ENCODE peak calls at places on chromosomes 7 and 10, in seven cellular contexts. T is CD4-positive, CD25-positive, alpha-beta regulatory T cell; U is heart right ventricle; R is lung; H is left lung; P is heart left ventricle; Z is A549. D is an unnamed sample.

GRCh38 chr7:69076566-69076965 is 521.7 kb upstream of the AUTS2 start:
- ATAC-seq in T (no peak), U (no peak), R (no peak), H (no peak), P (no peak), Z (no peak), D (no peak)

GRCh38 chr10:12160664-12161063 is 31.2 kb downstream of the SEC61A2 start:
- ATAC-seq in T (no peak), U (no peak), R (no peak), H (no peak), P (no peak), Z (no peak), D (no peak)

GRCh38 chr10:43427166-43427825 is 9.6 kb upstream of the ZNF487 start:
- ATAC-seq in T (peak), U (no peak), R (no peak), H (no peak), P (no peak), Z (no peak), D (no peak)

GRCh38 chr7:64946772-64947171 is 43.7 kb downstream of the ZNF273 start:
- ATAC-seq in T (peak), U (no peak), R (no peak), H (peak), P (peak), Z (no peak), D (peak)

GRCh38 chr7:90597527-90597871 is 1.4 kb downstream of the CDK14 start:
- ATAC-seq in T (no peak), U (no peak), R (no peak), H (no peak), P (no peak), Z (no peak), D (no peak)

GRCh38 chr10:10438335-10439123 is 579.1 kb upstream of the CELF2 start:
- ATAC-seq in T (no peak), U (peak), R (no peak), H (no peak), P (peak), Z (no peak), D (no peak)

GRCh38 chr7:122572706-122573105 is 126.2 kb downstream of the RNF133 start:
- ATAC-seq in T (no peak), U (no peak), R (no peak), H (no peak), P (no peak), Z (no peak), D (no peak)

GRCh38 chr10:260819-261429 is 125.7 kb downstream of the ZMYND11 start:
- ATAC-seq in T (no peak), U (no peak), R (no peak), H (no peak), P (no peak), Z (no peak), D (no peak)

GRCh38 chr10:23693895-23694294 is 255.0 kb downstream of the OTUD1 start:
- ATAC-seq in T (no peak), U (no peak), R (no peak), H (no peak), P (no peak), Z (peak), D (no peak)

GRCh38 chr7:4204530-4205165 is 477.4 kb upstream of the FOXK1 start:
- ATAC-seq in T (peak), U (no peak), R (peak), H (peak), P (peak), Z (peak), D (no peak)

GRCh38 chr7:36966636-36967035 is 242.3 kb upstream of the AOAH start:
- ATAC-seq in T (no peak), U (peak), R (no peak), H (no peak), P (no peak), Z (no peak), D (no peak)

GRCh38 chr10:119634219-119634544 is 17.0 kb upstream of the BAG3 start:
- ATAC-seq in T (no peak), U (no peak), R (no peak), H (peak), P (peak), Z (peak), D (peak)

GRCh38 chr10:124703778-124704427 is 40.3 kb downstream of the FAM53B start:
- ATAC-seq in T (peak), U (peak), R (no peak), H (no peak), P (peak), Z (no peak), D (peak)

GRCh38 chr10:124704428-124704805 is 39.8 kb downstream of the FAM53B start:
- ATAC-seq in T (no peak), U (no peak), R (no peak), H (no peak), P (no peak), Z (no peak), D (no peak)

GRCh38 chr10:124701881-124702656 is 42.1 kb downstream of the FAM53B start:
- ATAC-seq in T (peak), U (peak), R (no peak), H (peak), P (no peak), Z (no peak), D (peak)

GRCh38 chr10:124705021-124705740 is 39.0 kb downstream of the FAM53B start:
- ATAC-seq in T (no peak), U (no peak), R (no peak), H (no peak), P (no peak), Z (no peak), D (no peak)

DNA sequence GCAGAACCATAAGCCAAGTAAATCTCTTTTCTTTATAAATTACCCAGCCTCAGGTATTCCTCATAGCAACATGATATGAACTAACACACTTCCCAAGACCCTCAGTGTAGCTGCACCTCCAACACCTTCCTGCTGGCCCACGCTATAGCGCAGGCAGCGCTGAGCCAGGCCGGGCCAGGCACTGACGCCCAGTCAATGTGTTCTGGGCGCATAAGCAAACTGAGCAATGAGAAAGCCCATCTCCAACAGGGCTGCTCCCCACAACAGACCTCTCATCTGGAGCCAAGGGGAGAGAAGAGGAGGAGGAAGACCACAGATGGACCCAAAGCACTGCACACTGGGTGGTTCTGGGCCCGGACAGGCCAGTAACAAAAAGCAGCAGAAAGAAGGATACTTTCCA is 40.8 kb downstream of the FAM53B start:
- ATAC-seq in T (no peak), U (no peak), R (no peak), H (no peak), P (no peak), Z (no peak), D (no peak)
- H3K4me3 ChIP-seq in T (no peak), U (no peak), R (no peak), H (no peak), P (no peak), Z (no peak), D (no peak)

GRCh38 chr7:121030308-121030707 is 41.8 kb downstream of the CPED1 start:
- ATAC-seq in T (no peak), U (no peak), R (no peak), H (no peak), P (no peak), Z (no peak), D (no peak)

GRCh38 chr7:121029302-121029701 is 40.8 kb downstream of the CPED1 start:
- ATAC-seq in T (no peak), U (no peak), R (no peak), H (no peak), P (no peak), Z (no peak), D (no peak)

GRCh38 chr7:121026159-121026558 is 37.6 kb downstream of the CPED1 start:
- ATAC-seq in T (no peak), U (no peak), R (no peak), H (no peak), P (no peak), Z (no peak), D (no peak)

GRCh38 chr7:121026577-121027111 is 38.1 kb downstream of the CPED1 start:
- ATAC-seq in T (no peak), U (no peak), R (no peak), H (no peak), P (no peak), Z (no peak), D (no peak)

GRCh38 chr7:121027761-121028681 is 39.5 kb downstream of the CPED1 start:
- ATAC-seq in T (no peak), U (peak), R (no peak), H (no peak), P (peak), Z (no peak), D (no peak)
- H3K4me3 ChIP-seq in T (no peak), U (no peak), R (no peak), H (no peak), P (no peak), Z (no peak), D (no peak)

DNA sequence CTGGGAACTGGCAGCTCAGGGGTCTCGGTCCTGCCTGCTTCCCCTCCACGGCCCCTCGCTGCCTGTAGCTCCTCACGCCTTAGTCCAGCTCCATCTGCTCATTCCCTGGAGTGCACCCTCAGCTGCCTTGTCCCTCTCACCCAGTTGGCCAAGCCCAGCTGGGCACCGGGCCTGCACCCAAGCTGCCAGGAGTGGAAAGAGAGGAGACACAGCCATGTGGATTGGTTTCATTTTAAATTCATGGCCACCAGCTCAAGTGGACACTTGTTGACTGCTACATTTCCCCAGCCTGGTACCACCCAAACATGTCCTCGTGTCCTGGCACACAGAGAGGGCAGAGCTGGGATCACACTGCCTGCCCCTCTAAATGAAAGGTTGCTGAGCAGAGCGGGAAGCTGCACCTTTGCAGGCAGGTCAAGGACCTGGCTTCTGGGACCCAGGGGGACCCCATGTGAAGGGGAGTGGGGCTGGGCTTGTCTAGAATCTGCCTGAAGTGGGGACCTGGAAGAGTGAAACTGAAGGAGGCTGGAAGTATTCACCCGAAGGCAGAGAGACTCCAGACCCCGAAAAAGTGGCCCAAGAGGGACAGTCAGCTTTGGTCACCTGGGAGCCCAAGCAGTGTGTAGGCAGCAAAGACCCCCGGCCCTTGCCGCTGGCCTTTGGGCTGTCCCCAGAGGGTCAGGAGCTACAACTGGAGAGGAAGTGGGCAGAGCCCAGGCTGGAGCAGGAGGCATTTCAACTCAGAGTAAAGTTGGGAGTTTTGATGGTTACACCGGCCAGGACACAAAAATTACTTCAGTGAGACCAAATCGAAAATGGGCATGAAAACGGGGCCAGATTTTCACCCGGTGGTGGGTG is 15.0 kb upstream of the BNIP3 start:
- ATAC-seq in T (no peak), U (peak), R (no peak), H (peak), P (peak), Z (no peak), D (no peak)
- H3K4me3 ChIP-seq in T (no peak), U (no peak), R (no peak), H (no peak), P (no peak), Z (no peak), D (no peak)

GRCh38 chr7:44082541-44083207 is 344 bp upstream of the POLM start:
- ATAC-seq in T (peak), U (peak), R (peak), H (peak), P (peak), Z (peak), D (peak)

GRCh38 chr7:44080686-44081265 is 1.6 kb downstream of the POLM start:
- ATAC-seq in T (no peak), U (no peak), R (no peak), H (no peak), P (no peak), Z (no peak), D (no peak)

GRCh38 chr7:44080118-44080517 is 2.2 kb downstream of the POLM start:
- ATAC-seq in T (no peak), U (no peak), R (no peak), H (no peak), P (no peak), Z (no peak), D (no peak)

GRCh38 chr7:44079221-44080021 is 2.9 kb downstream of the POLM start:
- ATAC-seq in T (no peak), U (no peak), R (no peak), H (no peak), P (no peak), Z (no peak), D (no peak)

DNA sequence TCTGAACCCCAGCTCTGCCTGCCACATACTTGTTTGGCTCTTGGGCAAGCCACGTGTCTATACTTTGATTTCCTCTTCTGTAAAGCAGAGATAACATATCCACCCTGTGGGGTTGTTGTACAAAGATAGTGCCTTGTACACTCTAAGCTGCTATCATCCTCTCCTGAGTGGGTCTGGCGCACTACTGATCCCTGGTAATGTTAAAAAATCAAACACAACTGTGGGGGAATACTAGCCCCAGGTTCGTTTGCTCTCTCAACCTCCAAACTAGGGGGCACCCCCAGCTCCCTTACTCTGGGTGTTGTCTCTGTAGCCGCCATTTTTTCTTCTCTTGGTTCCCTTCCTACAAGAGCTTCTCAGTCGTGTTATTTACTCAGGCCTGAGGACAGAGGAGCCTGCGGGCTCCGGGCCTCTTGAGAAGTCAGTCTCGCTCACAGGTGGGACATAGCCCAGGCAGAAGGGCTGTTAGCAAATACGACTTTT is 1.0 kb downstream of the POLM start:
- ATAC-seq in T (no peak), U (no peak), R (no peak), H (no peak), P (no peak), Z (no peak), D (no peak)
- H3K4me3 ChIP-seq in T (peak), U (peak), R (peak), H (peak), P (peak), Z (peak), D (peak)

DNA sequence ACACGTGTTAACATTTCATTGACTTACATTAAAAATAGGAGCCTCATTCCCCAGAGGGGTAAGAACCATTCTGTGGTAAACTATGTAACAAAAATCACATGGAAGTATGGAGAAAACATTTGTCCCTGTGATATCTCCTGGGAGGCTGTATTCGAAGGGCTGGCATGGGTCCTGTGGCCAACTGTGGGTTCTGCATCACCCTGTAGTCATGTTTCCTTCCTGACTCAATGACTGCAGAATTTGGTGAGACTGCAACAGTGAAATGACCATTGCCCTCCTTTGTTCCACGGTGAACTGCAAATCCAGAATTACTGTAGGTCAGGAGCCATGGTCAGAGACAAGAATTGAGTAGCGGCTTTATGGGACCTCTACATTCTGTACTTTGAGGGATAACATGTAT is 3.6 kb upstream of the ZEB1 start:
- ATAC-seq in T (no peak), U (no peak), R (no peak), H (no peak), P (no peak), Z (no peak), D (no peak)
- H3K4me3 ChIP-seq in T (no peak), U (no peak), R (no peak), H (no peak), P (no peak), Z (no peak), D (no peak)

DNA sequence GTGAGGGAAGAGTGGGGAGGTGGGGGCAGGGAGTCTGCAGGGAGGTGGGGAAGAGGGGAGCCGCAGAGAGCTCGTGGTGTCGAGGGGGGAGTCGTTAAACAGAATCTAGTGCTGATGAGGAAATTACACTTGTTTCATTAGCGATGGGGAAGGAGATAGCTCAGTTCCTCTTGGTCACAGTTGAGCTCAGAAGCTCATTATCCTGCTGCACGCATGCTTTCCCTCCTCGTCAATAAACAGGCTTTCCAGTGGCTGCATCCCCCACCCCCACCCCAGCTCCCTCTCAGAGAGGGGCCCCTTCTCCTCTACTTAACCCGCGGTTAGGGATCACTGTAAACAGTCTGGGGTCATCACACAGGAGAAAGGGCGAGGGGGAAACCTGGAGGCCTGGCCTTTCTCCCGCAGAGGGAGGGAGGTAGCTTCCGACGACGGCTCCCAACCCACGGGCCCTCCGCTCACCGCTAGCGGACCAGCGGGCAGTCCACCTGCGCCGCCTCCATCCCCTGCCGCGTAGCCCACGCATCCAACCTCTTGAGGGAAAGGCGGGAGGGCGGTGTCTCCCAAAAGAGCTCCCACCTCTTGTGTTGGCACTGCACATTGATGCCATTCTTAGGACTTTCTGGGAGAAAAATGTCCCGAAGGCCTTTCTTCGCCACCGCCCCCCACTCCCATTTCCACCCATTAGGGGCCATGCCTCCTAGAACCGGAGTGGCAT is 80.7 kb downstream of the PAX2 start:
- ATAC-seq in T (no peak), U (no peak), R (no peak), H (no peak), P (no peak), Z (no peak), D (no peak)
- H3K4me3 ChIP-seq in T (no peak), U (no peak), R (no peak), H (peak), P (no peak), Z (peak), D (peak)

DNA sequence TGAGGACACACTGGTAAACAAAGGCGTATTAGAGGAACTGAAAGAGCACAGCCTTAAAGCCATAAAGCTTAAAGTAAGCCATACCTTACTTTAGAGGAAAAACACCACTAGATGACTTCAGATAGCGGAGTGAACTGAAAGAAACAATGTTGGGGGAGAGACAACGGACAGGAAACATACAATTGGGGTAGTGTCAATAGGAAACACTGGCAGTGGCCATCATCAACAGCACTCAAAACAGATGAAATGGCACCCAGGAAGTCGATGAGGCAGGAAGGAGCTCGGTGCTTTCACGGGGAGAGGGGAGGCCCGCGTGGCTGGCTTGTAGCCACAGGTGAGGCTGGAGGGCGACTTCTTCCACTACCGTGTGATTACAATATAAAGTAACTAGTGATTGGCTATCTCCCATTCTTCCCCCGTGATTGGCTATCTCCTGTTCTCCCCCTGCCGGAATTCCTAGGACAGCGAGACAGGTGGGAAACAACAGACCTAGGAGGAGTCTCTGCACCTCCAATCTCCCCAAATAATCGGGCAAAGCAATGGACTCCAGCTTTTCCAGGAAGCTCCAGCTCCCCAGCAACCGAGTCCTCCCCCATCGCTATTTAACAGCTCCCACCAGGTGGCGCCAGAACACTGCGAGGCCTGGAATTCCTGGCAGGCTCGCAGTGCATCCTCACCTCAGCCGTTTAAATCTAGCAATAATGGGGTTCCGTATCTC is 2.4 kb upstream of the TAS2R38 start:
- ATAC-seq in T (peak), U (peak), R (peak), H (peak), P (peak), Z (peak), D (no peak)
- H3K4me3 ChIP-seq in T (peak), U (no peak), R (no peak), H (no peak), P (no peak), Z (peak), D (peak)